ENCODE peak calls at places on chromosomes 16 and 17, in ten cellular contexts. V, T, M, O, B, N, W, J, X and Z are unnamed samples.

GRCh38 chr17:59180626-59181025 is 25.1 kb downstream of the PRR11 start:
- DNase-seq in B (no peak), T (no peak), W (no peak), V (no peak), O (no peak), N (no peak), J (no peak), M (no peak), X (no peak), Z (no peak)

GRCh38 chr16:79770244-79771064 is 169.9 kb upstream of the MAF start:
- DNase-seq in W (peak; percentile 91), O (peak; percentile 89), V (peak; percentile 12), M (peak; percentile 95), B (peak; percentile 92), T (peak; percentile 95), X (peak; percentile 91), N (peak; percentile 82), J (peak; percentile 92), Z (peak; percentile 97)

GRCh38 chr16:82384017-82384416 is 214.0 kb upstream of the MPHOSPH6 start:
- DNase-seq in M (no peak), B (no peak), T (no peak), O (no peak), W (no peak), J (no peak), V (no peak), N (no peak), X (no peak), Z (no peak)

GRCh38 chr16:82358601-82359221 is 188.7 kb upstream of the MPHOSPH6 start:
- DNase-seq in O (no peak), T (no peak), J (no peak), N (no peak), V (no peak), M (no peak), B (peak; percentile 52), W (no peak), X (no peak), Z (no peak)

GRCh38 chr16:67234180-67234597 is 7.3 kb downstream of the TMEM208 start:
- DNase-seq in T (no peak), W (no peak), B (no peak), V (no peak), J (no peak), N (no peak), X (no peak), M (no peak), O (no peak), Z (no peak)

GRCh38 chr16:47523342-47524006 is 62.3 kb downstream of the PHKB start:
- DNase-seq in W (no peak), V (peak; percentile 78), O (no peak), T (no peak), M (no peak), J (no peak), N (no peak), X (no peak), B (no peak), Z (no peak)

GRCh38 chr17:63102034-63102433 is 136.0 kb downstream of the TANC2 start:
- DNase-seq in O (no peak), N (no peak), B (no peak), X (no peak), J (no peak), W (no peak), V (no peak), M (no peak), T (no peak), Z (no peak)

GRCh38 chr16:55660026-55660425 is 4.2 kb downstream of the SLC6A2 start:
- DNase-seq in B (no peak), W (no peak), J (no peak), T (no peak), V (no peak), O (no peak), X (no peak), N (no peak), M (peak; percentile 40), Z (no peak)

GRCh38 chr16:26365555-26365954 is 673.8 kb downstream of the HS3ST4 start:
- DNase-seq in V (no peak), J (no peak), W (no peak), O (no peak), M (no peak), N (no peak), X (no peak), T (no peak), B (no peak), Z (no peak)

GRCh38 chr17:9768381-9768934 is 22.9 kb downstream of the DHRS7C start:
- DNase-seq in V (no peak), W (no peak), T (no peak), J (no peak), N (no peak), B (no peak), X (no peak), O (no peak), M (no peak), Z (peak; percentile 28)

GRCh38 chr17:7224661-7225111 is 4.9 kb downstream of the ACADVL start:
- DNase-seq in N (no peak), M (peak; percentile 66), V (no peak), J (no peak), X (no peak), O (no peak), B (no peak), W (no peak), T (no peak), Z (no peak)

GRCh38 chr16:969508-970378 is 1.0 kb downstream of the LMF1 start:
- DNase-seq in T (peak; percentile 65), B (no peak), O (no peak), V (no peak), N (no peak), W (no peak), M (peak; percentile 44), X (no peak), J (no peak), Z (no peak)

GRCh38 chr17:76265624-76266243 is 586 bp downstream of the UBALD2 start:
- DNase-seq in W (peak; percentile 33), J (no peak), O (peak; percentile 67), X (no peak), N (peak; percentile 40), M (peak; percentile 68), B (peak; percentile 76), V (no peak), T (peak; percentile 79), Z (no peak)

GRCh38 chr16:87490091-87490798 is 2.6 kb downstream of the ZCCHC14 start:
- DNase-seq in W (no peak), V (no peak), M (no peak), T (no peak), J (no peak), X (no peak), O (no peak), B (no peak), N (no peak), Z (no peak)

GRCh38 chr17:4789701-4789950 is 862 bp downstream of the GLTPD2 start:
- DNase-seq in M (no peak), B (no peak), N (no peak), V (no peak), W (no peak), X (no peak), J (no peak), O (no peak), T (no peak), Z (peak; percentile 25)

GRCh38 chr16:75341934-75342811 is 90.7 kb upstream of the BCAR1 start:
- DNase-seq in T (no peak), M (no peak), J (no peak), V (no peak), X (peak; percentile 52), N (no peak), B (no peak), O (peak; percentile 26), W (no peak), Z (peak; percentile 48)

GRCh38 chr16:69691980-69692911 is 34.1 kb downstream of the NQO1 start:
- DNase-seq in N (no peak), O (no peak), J (no peak), M (no peak), B (no peak), X (no peak), W (no peak), T (no peak), V (peak; percentile 7), Z (no peak)
- H3K27ac ChIP-seq in N (no peak overlapping the region), O (no peak overlapping the region), J (no peak overlapping the region), M (no peak overlapping the region), B (no peak overlapping the region), X (peak overlapping the region; percentile 63), W (peak overlapping the region; percentile 57), T (no peak overlapping the region), V (no peak overlapping the region), Z (no peak overlapping the region)

GRCh38 chr16:68936729-68937631 is 93.6 kb downstream of the TANGO6 start:
- DNase-seq in O (no peak), W (no peak), T (no peak), J (no peak), M (no peak), N (no peak), X (no peak), V (no peak), B (no peak), Z (peak; percentile 90)
- H3K27ac ChIP-seq in O (no peak overlapping the region), W (no peak overlapping the region), T (no peak overlapping the region), J (no peak overlapping the region), M (no peak overlapping the region), N (no peak overlapping the region), X (peak overlapping the region; percentile 41), V (peak overlapping the region; percentile 9), B (no peak overlapping the region), Z (peak overlapping the region; percentile 96)

DNA sequence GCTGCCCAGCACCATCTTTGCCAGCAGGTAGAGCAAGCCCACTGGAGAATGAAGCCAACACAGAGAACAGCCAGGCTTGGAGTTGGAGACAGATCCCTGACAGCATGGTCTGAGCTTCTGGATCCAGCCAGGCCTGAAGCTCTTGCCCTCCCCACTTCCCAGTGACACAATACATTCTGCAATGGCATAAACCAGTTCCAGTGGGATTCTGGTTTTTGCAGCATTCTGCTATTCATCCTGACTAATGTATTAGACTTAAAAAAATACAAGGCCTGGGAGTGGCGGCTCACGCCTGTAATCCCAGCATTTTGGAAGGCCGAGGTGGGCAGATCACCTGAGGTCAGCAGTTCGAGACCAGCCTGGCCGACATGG is 40.6 kb upstream of the LITAF start:
- DNase-seq in B (no peak), X (no peak), J (no peak), T (no peak), N (no peak), M (no peak), W (no peak), O (no peak), V (no peak), Z (no peak)
- H3K27ac ChIP-seq in B (peak overlapping the region; percentile 53), X (no peak overlapping the region), J (peak overlapping the region; percentile 24), T (no peak overlapping the region), N (peak overlapping the region; percentile 94), M (no peak overlapping the region), W (no peak overlapping the region), O (no peak overlapping the region), V (no peak overlapping the region), Z (peak overlapping the region; percentile 100)

DNA sequence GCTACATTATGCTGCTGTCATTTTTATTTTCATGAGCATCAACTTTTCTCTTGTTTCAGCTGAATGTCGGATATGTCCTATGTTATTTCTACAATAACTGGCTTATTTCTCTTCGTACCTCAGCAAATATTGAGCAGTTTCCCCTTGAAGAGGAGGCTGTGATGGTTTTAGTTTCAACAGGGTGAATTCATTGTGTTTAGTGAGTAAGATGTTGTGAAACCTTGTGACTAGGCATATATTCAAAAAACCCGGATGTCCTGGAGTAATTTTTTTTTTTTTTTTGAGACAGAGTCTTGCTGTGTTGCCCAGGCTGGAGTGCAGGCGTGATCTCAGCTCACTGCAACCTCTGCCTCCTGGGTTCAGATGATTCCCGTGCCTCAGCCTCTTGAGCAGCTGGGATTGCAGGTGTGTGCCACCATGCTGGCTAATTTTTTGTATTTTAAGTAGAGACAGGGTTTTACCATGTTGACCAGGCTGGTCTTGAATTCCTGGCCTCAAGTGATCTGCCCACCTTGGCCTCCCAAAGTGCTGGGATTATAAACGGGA is 11.1 kb downstream of the CPD start:
- DNase-seq in V (no peak), M (no peak), X (no peak), T (no peak), N (no peak), B (no peak), W (no peak), J (no peak), O (no peak), Z (no peak)
- H3K27ac ChIP-seq in V (no peak overlapping the region), M (no peak overlapping the region), X (no peak overlapping the region), T (no peak overlapping the region), N (no peak overlapping the region), B (no peak overlapping the region), W (no peak overlapping the region), J (no peak overlapping the region), O (no peak overlapping the region), Z (no peak overlapping the region)